ENCODE peak calls at places on chromosomes 5 and 9, in six cellular contexts. M is GM23338, W is astrocyte, H is hepatocyte, R is PC-3, Y is GM23248. N is an unnamed sample.

GRCh38 chr5:55172937-55173695 is at the start of gene CDC20B:
- DNase-seq in M (peak; percentile 91), W (peak; percentile 45), H (peak; percentile 93), R (peak; percentile 70), Y (peak; percentile 93), N (peak; percentile 74)

GRCh38 chr5:95715799-95716461 is 15.2 kb upstream of the RHOBTB3 start:
- DNase-seq in M (no peak), W (peak; percentile 89), H (no peak), R (peak; percentile 81), Y (peak; percentile 87), N (peak; percentile 81)

GRCh38 chr5:119470851-119471451 is 18.7 kb downstream of the HSD17B4 start:
- DNase-seq in M (peak; percentile 56), W (peak; percentile 26), H (peak; percentile 31), R (peak; percentile 57), Y (peak; percentile 56), N (peak; percentile 60)

GRCh38 chr5:28310696-28311095 is 1272.3 kb upstream of the CDH9 start:
- DNase-seq in M (no peak), W (no peak), H (no peak), R (no peak), Y (no peak), N (no peak)

GRCh38 chr5:5257761-5258160 is 117.6 kb downstream of the ADAMTS16 start:
- DNase-seq in M (no peak), W (no peak), H (no peak), R (no peak), Y (no peak), N (no peak)

GRCh38 chr5:95221234-95221633 is 63.7 kb downstream of the MCTP1 start:
- DNase-seq in M (no peak), W (no peak), H (no peak), R (no peak), Y (no peak), N (no peak)

GRCh38 chr9:109320734-109321448 is at the start of gene EPB41L4B:
- DNase-seq in M (peak; percentile 96), W (peak; percentile 51), H (peak; percentile 97), R (peak; percentile 88), Y (peak; percentile 86), N (peak; percentile 79)

GRCh38 chr5:179261301-179262125 is 83.7 kb downstream of the ADAMTS2 start:
- DNase-seq in M (peak; percentile 92), W (no peak), H (peak; percentile 66), R (peak; percentile 3), Y (peak; percentile 60), N (no peak)

GRCh38 chr5:72226950-72227349 is 93.1 kb downstream of the MRPS27 start:
- DNase-seq in M (no peak), W (no peak), H (no peak), R (no peak), Y (no peak), N (no peak)

GRCh38 chr5:134099288-134099872 is 15.1 kb upstream of the TCF7 start:
- DNase-seq in M (no peak), W (no peak), H (no peak), R (no peak), Y (no peak), N (no peak)

GRCh38 chr9:116269250-116269649 is 115.7 kb downstream of the PAPPA start:
- DNase-seq in M (no peak), W (peak; percentile 20), H (no peak), R (peak; percentile 18), Y (peak; percentile 33), N (peak; percentile 11)

GRCh38 chr9:130664191-130665028 is at the start of gene PRDM12:
- DNase-seq in M (peak; percentile 80), W (no peak), H (no peak), R (no peak), Y (peak; percentile 34), N (no peak)
- TF ChIP-seq EZH2 in M (peak; percentile 93), W (peak; percentile 63), H (no peak), R (peak; percentile 46), Y (peak; percentile 95), N (peak; percentile 60)

DNA sequence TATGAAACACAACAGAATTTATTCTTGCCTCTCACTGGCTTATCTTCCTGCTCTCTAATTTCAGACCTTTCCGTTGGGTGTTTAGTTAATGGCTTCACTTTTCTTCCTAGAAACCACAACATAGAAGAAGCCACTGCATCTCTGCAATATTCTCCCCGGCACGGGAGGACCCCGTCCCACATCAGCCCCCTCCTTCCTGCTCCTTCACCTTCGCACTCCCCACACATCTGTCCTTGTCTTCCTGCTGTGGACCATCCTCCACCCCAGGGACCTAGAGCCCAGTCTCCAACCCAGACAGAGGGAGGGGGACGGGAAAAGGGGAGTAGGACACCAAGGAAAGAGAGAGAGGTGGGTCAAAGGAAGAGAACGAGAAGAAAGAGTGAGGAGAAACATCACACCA is 1.4 kb downstream of the OR2V1 start:
- DNase-seq in M (no peak), W (no peak), H (no peak), R (no peak), Y (no peak), N (no peak)
- H2AFZ ChIP-seq in M (no peak overlapping the region), W (no peak overlapping the region), H (no peak overlapping the region), R (no peak overlapping the region), Y (no peak overlapping the region), N (no peak overlapping the region)

GRCh38 chr9:23123048-23123632 is 676.5 kb downstream of the DMRTA1 start:
- DNase-seq in M (peak; percentile 72), W (peak; percentile 6), H (peak; percentile 71), R (peak; percentile 52), Y (peak; percentile 53), N (peak; percentile 55)
- H3K27ac ChIP-seq in M (no peak overlapping the region), W (no peak overlapping the region), H (no peak overlapping the region), R (no peak overlapping the region), Y (no peak overlapping the region), N (no peak overlapping the region)

DNA sequence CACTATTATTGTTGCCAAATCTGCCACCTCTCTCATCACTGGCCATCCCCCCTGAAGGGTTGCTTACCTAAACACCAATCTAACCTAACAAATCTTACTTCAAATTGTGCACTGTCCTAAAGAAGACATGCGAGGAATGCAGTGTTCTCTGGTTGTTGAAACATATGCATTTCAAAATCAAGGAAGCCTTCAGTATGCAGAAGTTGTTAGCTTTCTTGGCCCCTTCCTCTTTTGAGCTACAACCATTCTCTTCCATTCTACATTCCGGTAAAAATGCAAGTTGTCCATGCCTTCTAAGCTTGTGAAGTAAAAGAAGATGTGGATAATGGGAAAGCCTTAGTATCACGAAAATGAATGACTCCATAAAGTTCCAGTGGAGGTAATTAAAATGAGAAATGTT is 77.7 kb upstream of the ADRB2 start:
- DNase-seq in M (no peak), W (no peak), H (no peak), R (no peak), Y (no peak), N (no peak)
- TF ChIP-seq EZH2 in M (no peak), W (no peak), H (no peak), R (no peak), Y (no peak), N (no peak)

DNA sequence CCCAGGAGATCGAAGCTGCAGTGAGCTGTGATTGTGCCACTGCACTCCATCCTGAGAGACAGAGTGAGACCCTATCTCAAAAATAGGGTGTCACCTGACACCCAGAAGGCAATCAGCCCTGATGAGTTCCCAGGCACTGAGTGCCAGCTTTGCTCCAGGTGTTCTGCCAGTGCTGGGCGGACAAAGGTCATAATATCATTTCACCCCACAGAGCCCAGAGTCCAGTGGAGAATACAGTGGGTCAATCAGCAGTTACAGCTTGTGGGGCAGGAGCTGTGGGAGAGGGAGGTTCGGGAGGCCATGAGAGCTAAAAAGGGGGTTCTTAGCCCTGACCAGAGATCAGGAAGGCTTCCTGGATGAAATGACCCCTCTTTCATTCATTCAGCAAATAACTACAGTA is 24.4 kb upstream of the SH3RF2 start:
- DNase-seq in M (no peak), W (no peak), H (no peak), R (no peak), Y (no peak), N (no peak)
- H2AFZ ChIP-seq in M (no peak overlapping the region), W (no peak overlapping the region), H (no peak overlapping the region), R (no peak overlapping the region), Y (no peak overlapping the region), N (no peak overlapping the region)

GRCh38 chr5:32444946-32445758 is 612 bp upstream of the ZFR start:
- DNase-seq in M (peak; percentile 51), W (no peak), H (no peak), R (no peak), Y (no peak), N (no peak)

GRCh38 chr5:32449216-32449721 is 4.7 kb upstream of the ZFR start:
- DNase-seq in M (no peak), W (no peak), H (no peak), R (no peak), Y (no peak), N (no peak)

GRCh38 chr5:32444191-32444945 is at the start of gene ZFR:
- DNase-seq in M (peak; percentile 89), W (peak; percentile 59), H (peak; percentile 96), R (peak; percentile 89), Y (peak; percentile 92), N (peak; percentile 92)

GRCh38 chr5:32445831-32446614 is 1.5 kb upstream of the ZFR start:
- DNase-seq in M (no peak), W (no peak), H (no peak), R (no peak), Y (no peak), N (no peak)

DNA sequence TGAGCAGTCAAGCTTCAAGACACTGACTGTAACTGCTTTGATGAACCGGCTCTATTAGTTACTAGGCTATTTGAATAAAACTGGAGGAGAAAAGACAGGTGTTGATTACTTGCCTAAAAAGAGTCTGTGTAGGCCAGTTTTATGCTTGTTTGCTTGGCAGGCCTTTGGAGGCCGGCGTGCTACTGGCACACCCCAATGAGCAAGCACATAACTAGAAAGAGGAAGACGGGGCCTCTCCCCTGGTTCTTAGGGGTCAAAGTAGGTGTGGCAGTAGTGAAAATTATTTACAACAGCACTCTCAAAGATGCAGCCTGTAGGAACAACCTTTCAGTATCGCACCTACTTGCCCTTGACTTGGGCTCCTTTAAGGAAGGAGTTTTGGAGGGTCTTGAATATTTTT is 2.1 kb upstream of the ZFR start:
- DNase-seq in M (no peak), W (no peak), H (peak; percentile 20), R (no peak), Y (no peak), N (no peak)
- H3K27ac ChIP-seq in M (no peak overlapping the region), W (no peak overlapping the region), H (peak overlapping the region; percentile 19), R (no peak overlapping the region), Y (no peak overlapping the region), N (no peak overlapping the region)

GRCh38 chr5:166022065-166022464 is 2269.4 kb upstream of the WWC1 start:
- DNase-seq in M (no peak), W (no peak), H (no peak), R (no peak), Y (no peak), N (no peak)

GRCh38 chr5:166032601-166033000 is 2258.8 kb upstream of the WWC1 start:
- DNase-seq in M (peak; percentile 16), W (no peak), H (no peak), R (no peak), Y (no peak), N (no peak)

GRCh38 chr5:166031926-166032325 is 2259.5 kb upstream of the WWC1 start:
- DNase-seq in M (no peak), W (no peak), H (peak; percentile 6), R (peak; percentile 22), Y (no peak), N (no peak)

DNA sequence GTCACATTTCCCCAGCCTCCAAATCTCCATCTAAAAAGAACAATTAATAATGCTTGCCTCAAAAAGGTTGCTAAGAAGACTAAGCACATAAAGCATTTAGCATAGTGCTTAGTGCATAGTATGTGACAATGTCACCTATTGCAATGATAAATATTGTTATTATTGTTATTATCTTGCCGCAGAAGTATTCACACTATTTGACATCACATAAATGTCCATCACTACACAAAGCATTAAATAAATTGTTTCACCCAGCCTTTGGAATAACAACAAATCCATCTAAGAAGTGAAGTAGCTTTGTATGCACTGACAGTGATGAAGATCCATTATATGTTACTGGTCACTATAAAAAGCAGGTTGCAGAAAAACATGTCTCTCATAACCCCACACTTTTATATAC is 2263.9 kb upstream of the WWC1 start:
- DNase-seq in M (no peak), W (no peak), H (no peak), R (no peak), Y (no peak), N (no peak)
- TF ChIP-seq EZH2 in M (no peak), W (no peak), H (no peak), R (no peak), Y (no peak), N (no peak)